ENCODE peak calls at places on chromosomes 6 and 20, in five cellular contexts. S is iris pigment epithelial cell; K is Karpas-422; A is CD4-positive, CD25-positive, alpha-beta regulatory T cell; E is neural crest cell. J is an unnamed sample.

GRCh38 chr6:148235446-148235845 is 107.2 kb upstream of the SASH1 start:
- DNase-seq in S (peak), K (no peak), A (no peak), E (no peak), J (no peak)

GRCh38 chr6:39889229-39889628 is 45.0 kb downstream of the MOCS1 start:
- DNase-seq in S (no peak), K (no peak), A (no peak), E (no peak), J (no peak)

GRCh38 chr6:28303570-28303969 is 22.2 kb downstream of the PGBD1 start:
- DNase-seq in S (no peak), K (no peak), A (peak), E (no peak), J (no peak)

GRCh38 chr6:118668761-118669411 is 17.5 kb upstream of the CEP85L start:
- DNase-seq in S (peak), K (no peak), A (no peak), E (no peak), J (no peak)

GRCh38 chr6:97289332-97289731 is 6.3 kb upstream of the MMS22L start:
- DNase-seq in S (no peak), K (no peak), A (no peak), E (no peak), J (no peak)

GRCh38 chr20:31872406-31872805 is 2.0 kb downstream of the TTLL9 start:
- DNase-seq in S (no peak), K (no peak), A (no peak), E (no peak), J (no peak)

GRCh38 chr6:118124851-118125250 is 217.8 kb downstream of the SLC35F1 start:
- DNase-seq in S (no peak), K (no peak), A (no peak), E (no peak), J (no peak)

GRCh38 chr20:9075264-9076095 is 6.6 kb downstream of the PLCB4 start:
- DNase-seq in S (no peak), K (no peak), A (no peak), E (no peak), J (no peak)